ENCODE peak calls at places on chromosomes 4 and X, in seven cellular contexts. T, B, S, L, Y, Z and K are unnamed samples.

GRCh38 chr4:144591401-144591800 is 54.6 kb upstream of the HHIP start:
- DNase-seq in T (no peak), B (no peak), S (peak; percentile 18), L (peak; percentile 12), Y (peak; percentile 40), Z (peak; percentile 70), K (no peak)

GRCh38 chrX:103629295-103630170 is 758 bp downstream of the TCEAL1 start:
- DNase-seq in T (peak; percentile 5), B (peak; percentile 48), S (peak; percentile 35), L (peak; percentile 66), Y (peak; percentile 75), Z (peak; percentile 72), K (no peak)

GRCh38 chr4:55078987-55079386 is 46.4 kb downstream of the KDR start:
- DNase-seq in T (no peak), B (no peak), S (no peak), L (no peak), Y (peak; percentile 45), Z (no peak), K (peak; percentile 30)

GRCh38 chrX:100376581-100376980 is 33.5 kb downstream of the PCDH19 start:
- DNase-seq in T (no peak), B (no peak), S (no peak), L (no peak), Y (no peak), Z (no peak), K (no peak)

GRCh38 chrX:47097018-47097417 is 18.8 kb downstream of the RGN start:
- DNase-seq in T (no peak), B (no peak), S (no peak), L (no peak), Y (no peak), Z (peak; percentile 21), K (no peak)

GRCh38 chrX:41384041-41384705 is 50.2 kb downstream of the DDX3X start:
- DNase-seq in T (peak; percentile 53), B (no peak), S (peak; percentile 53), L (peak; percentile 6), Y (peak; percentile 87), Z (no peak), K (peak; percentile 65)

GRCh38 chr4:32268949-32269348 is 1548.8 kb downstream of the PCDH7 start:
- DNase-seq in T (no peak), B (no peak), S (no peak), L (no peak), Y (no peak), Z (no peak), K (no peak)

GRCh38 chr4:8156617-8157016 is 2.0 kb downstream of the ABLIM2 start:
- DNase-seq in T (no peak), B (no peak), S (no peak), L (peak; percentile 33), Y (no peak), Z (no peak), K (no peak)

GRCh38 chrX:108199691-108200090 is 108.1 kb downstream of the ATG4A start:
- DNase-seq in T (no peak), B (peak; percentile 54), S (no peak), L (peak; percentile 58), Y (peak; percentile 61), Z (peak; percentile 18), K (no peak)

GRCh38 chr4:60729194-60729593 is 470.9 kb upstream of the ADGRL3 start:
- DNase-seq in T (no peak), B (no peak), S (no peak), L (no peak), Y (peak; percentile 74), Z (no peak), K (no peak)

GRCh38 chr4:2962099-2962455 is 1.1 kb downstream of the NOP14 start:
- DNase-seq in T (no peak), B (no peak), S (no peak), L (no peak), Y (peak; percentile 39), Z (no peak), K (no peak)

GRCh38 chr4:118821590-118822293 is 14.2 kb downstream of the SEC24D start:
- DNase-seq in T (no peak), B (no peak), S (no peak), L (peak; percentile 17), Y (peak; percentile 6), Z (no peak), K (no peak)

GRCh38 chrX:50081282-50081955 is 119.4 kb downstream of the AKAP4 start:
- DNase-seq in T (no peak), B (peak; percentile 8), S (no peak), L (peak; percentile 70), Y (peak; percentile 9), Z (peak; percentile 22), K (no peak)

GRCh38 chr4:70915874-70916559 is 13.8 kb downstream of the MOB1B start:
- DNase-seq in T (no peak), B (no peak), S (no peak), L (no peak), Y (no peak), Z (no peak), K (no peak)

GRCh38 chrX:46326161-46326560 is 219.1 kb downstream of the ZNF674 start:
- DNase-seq in T (no peak), B (no peak), S (no peak), L (no peak), Y (peak; percentile 54), Z (no peak), K (no peak)

GRCh38 chr4:10947898-10948297 is 263.3 kb upstream of the CLNK start:
- DNase-seq in T (no peak), B (no peak), S (no peak), L (no peak), Y (no peak), Z (no peak), K (no peak)

GRCh38 chr4:96983830-96984229 is 1143.9 kb downstream of the PDHA2 start:
- DNase-seq in T (no peak), B (no peak), S (no peak), L (no peak), Y (no peak), Z (no peak), K (no peak)

GRCh38 chrX:133670394-133670793 is 255.1 kb upstream of the GPC4 start:
- DNase-seq in T (no peak), B (peak; percentile 45), S (no peak), L (peak; percentile 53), Y (peak; percentile 3), Z (no peak), K (peak; percentile 31)

GRCh38 chrX:6383911-6384310 is 151.0 kb downstream of the VCX3A start:
- DNase-seq in T (no peak), B (no peak), S (no peak), L (no peak), Y (no peak), Z (no peak), K (no peak)

GRCh38 chr4:38381788-38382187 is 282.2 kb upstream of the KLF3 start:
- DNase-seq in T (no peak), B (no peak), S (peak; percentile 72), L (no peak), Y (no peak), Z (no peak), K (no peak)

GRCh38 chr4:80112236-80112635 is 39.2 kb upstream of the ANTXR2 start:
- DNase-seq in T (no peak), B (no peak), S (peak; percentile 93), L (no peak), Y (no peak), Z (no peak), K (no peak)

GRCh38 chr4:48141048-48141447 is 7.0 kb upstream of the TXK start:
- DNase-seq in T (no peak), B (peak; percentile 22), S (peak; percentile 25), L (peak; percentile 71), Y (peak; percentile 68), Z (no peak), K (no peak)

GRCh38 chrX:1450381-1451161 is 2.1 kb downstream of the ASMTL start:
- DNase-seq in T (no peak), B (no peak), S (no peak), L (no peak), Y (no peak), Z (peak; percentile 7), K (no peak)

GRCh38 chrX:110346681-110347080 is 12.0 kb upstream of the RTL9 start:
- DNase-seq in T (no peak), B (no peak), S (no peak), L (no peak), Y (no peak), Z (no peak), K (no peak)